ENCODE peak calls at places on chromosomes 6 and 20, in six cellular contexts. One of them, this sample, is unnamed. For H3K4me1, the result is how much of the 10 kb centered on the place peaks cover.

GRCh38 chr6:37559501-37559900 is 59.8 kb upstream of the CCDC167 start:
- DNase-seq in K562: no peak
- DNase-seq in HepG2: no peak
- DNase-seq in GM23248: no peak
- DNase-seq in GM23338: no peak
- DNase-seq in neural progenitor cell: no peak
- DNase-seq in this sample: no peak

GRCh38 chr20:50792708-50793574 is 1.9 kb upstream of the BCAS4 start:
- DNase-seq in K562: no peak
- DNase-seq in HepG2: no peak
- DNase-seq in GM23248: no peak
- DNase-seq in GM23338: no peak
- DNase-seq in neural progenitor cell: no peak
- DNase-seq in this sample: no peak

GRCh38 chr6:146912730-146913680 is 291.2 kb upstream of the STXBP5 start:
- DNase-seq in K562: no peak
- DNase-seq in HepG2: no peak
- DNase-seq in GM23248: peak
- DNase-seq in GM23338: no peak
- DNase-seq in neural progenitor cell: no peak
- DNase-seq in this sample: no peak

GRCh38 chr6:117558818-117559217 is 43.5 kb downstream of the GOPC start:
- DNase-seq in K562: no peak
- DNase-seq in HepG2: no peak
- DNase-seq in GM23248: no peak
- DNase-seq in GM23338: no peak
- DNase-seq in neural progenitor cell: no peak
- DNase-seq in this sample: no peak

GRCh38 chr20:3011752-3012151 is 31.7 kb upstream of the GNRH2 start:
- DNase-seq in K562: no peak
- DNase-seq in HepG2: no peak
- DNase-seq in GM23248: no peak
- DNase-seq in GM23338: no peak
- DNase-seq in neural progenitor cell: no peak
- DNase-seq in this sample: no peak

GRCh38 chr20:46210672-46211330 is 92.7 kb downstream of the CD40 start:
- DNase-seq in K562: no peak
- DNase-seq in HepG2: no peak
- DNase-seq in GM23248: no peak
- DNase-seq in GM23338: no peak
- DNase-seq in neural progenitor cell: peak
- DNase-seq in this sample: no peak

GRCh38 chr6:55918639-55919038 is 43.2 kb upstream of the BMP5 start:
- DNase-seq in K562: no peak
- DNase-seq in HepG2: no peak
- DNase-seq in GM23248: peak
- DNase-seq in GM23338: no peak
- DNase-seq in neural progenitor cell: no peak
- DNase-seq in this sample: no peak

GRCh38 chr6:159267165-159267564 is 98.0 kb downstream of the FNDC1 start:
- DNase-seq in K562: peak
- DNase-seq in HepG2: no peak
- DNase-seq in GM23248: peak
- DNase-seq in GM23338: peak
- DNase-seq in neural progenitor cell: peak
- DNase-seq in this sample: peak

GRCh38 chr20:19072988-19073387 is 139.5 kb upstream of the SLC24A3 start:
- DNase-seq in K562: no peak
- DNase-seq in HepG2: no peak
- DNase-seq in GM23248: no peak
- DNase-seq in GM23338: no peak
- DNase-seq in neural progenitor cell: no peak
- DNase-seq in this sample: no peak

GRCh38 chr6:163338671-163339405 is 75.7 kb upstream of the QKI start:
- DNase-seq in K562: no peak
- DNase-seq in HepG2: no peak
- DNase-seq in GM23248: peak
- DNase-seq in GM23338: peak
- DNase-seq in neural progenitor cell: peak
- DNase-seq in this sample: no peak

GRCh38 chr20:24783631-24784492 is 165.2 kb upstream of the CST7 start:
- DNase-seq in K562: no peak
- DNase-seq in HepG2: peak
- DNase-seq in GM23248: no peak
- DNase-seq in GM23338: peak
- DNase-seq in neural progenitor cell: peak
- DNase-seq in this sample: peak

GRCh38 chr20:38927902-38928578 is 1.8 kb downstream of the FAM83D start:
- DNase-seq in K562: no peak
- DNase-seq in HepG2: no peak
- DNase-seq in GM23248: no peak
- DNase-seq in GM23338: no peak
- DNase-seq in neural progenitor cell: no peak
- DNase-seq in this sample: peak

GRCh38 chr20:46939031-46939430 is 44.4 kb downstream of the EYA2 start:
- DNase-seq in K562: peak
- DNase-seq in HepG2: peak
- DNase-seq in GM23248: peak
- DNase-seq in GM23338: peak
- DNase-seq in neural progenitor cell: peak
- DNase-seq in this sample: peak

GRCh38 chr6:83183082-83183828 is 9.8 kb downstream of the PGM3 start:
- DNase-seq in K562: no peak
- DNase-seq in HepG2: no peak
- DNase-seq in GM23248: peak
- DNase-seq in GM23338: no peak
- DNase-seq in neural progenitor cell: no peak
- DNase-seq in this sample: no peak

GRCh38 chr20:23255106-23255505 is 95.5 kb upstream of the NXT1 start:
- DNase-seq in K562: no peak
- DNase-seq in HepG2: no peak
- DNase-seq in GM23248: no peak
- DNase-seq in GM23338: no peak
- DNase-seq in neural progenitor cell: no peak
- DNase-seq in this sample: no peak

GRCh38 chr20:60000271-60001026 is 42.2 kb downstream of the CDH26 start:
- DNase-seq in K562: no peak
- DNase-seq in HepG2: no peak
- DNase-seq in GM23248: no peak
- DNase-seq in GM23338: peak
- DNase-seq in neural progenitor cell: no peak
- DNase-seq in this sample: no peak

GRCh38 chr6:149142924-149143429 is 174.5 kb upstream of the TAB2 start:
- DNase-seq in K562: no peak
- DNase-seq in HepG2: no peak
- DNase-seq in GM23248: no peak
- DNase-seq in GM23338: no peak
- DNase-seq in neural progenitor cell: no peak
- DNase-seq in this sample: no peak

GRCh38 chr6:298233-299049 is 6.2 kb downstream of the DUSP22 start:
- DNase-seq in K562: no peak
- DNase-seq in HepG2: no peak
- DNase-seq in GM23248: no peak
- DNase-seq in GM23338: no peak
- DNase-seq in neural progenitor cell: no peak
- DNase-seq in this sample: no peak

GRCh38 chr6:97305676-97306075 is 22.7 kb upstream of the MMS22L start:
- DNase-seq in K562: no peak
- DNase-seq in HepG2: no peak
- DNase-seq in GM23248: no peak
- DNase-seq in GM23338: peak
- DNase-seq in neural progenitor cell: peak
- DNase-seq in this sample: no peak

GRCh38 chr6:100176321-100176950 is 182.4 kb upstream of the MCHR2 start:
- DNase-seq in K562: peak
- DNase-seq in HepG2: peak
- DNase-seq in GM23248: peak
- DNase-seq in GM23338: peak
- DNase-seq in neural progenitor cell: peak
- DNase-seq in this sample: peak

GRCh38 chr6:169640347-169640972 is 61.4 kb downstream of the WDR27 start:
- DNase-seq in K562: no peak
- DNase-seq in HepG2: no peak
- DNase-seq in GM23248: peak
- DNase-seq in GM23338: no peak
- DNase-seq in neural progenitor cell: no peak
- DNase-seq in this sample: no peak

GRCh38 chr6:136677822-136678221 is 114.5 kb downstream of the MAP3K5 start:
- DNase-seq in K562: no peak
- DNase-seq in HepG2: no peak
- DNase-seq in GM23248: no peak
- DNase-seq in GM23338: no peak
- DNase-seq in neural progenitor cell: no peak
- DNase-seq in this sample: no peak

GRCh38 chr6:72861935-72862432 is 240.1 kb downstream of the KCNQ5 start:
- DNase-seq in K562: no peak
- DNase-seq in HepG2: no peak
- DNase-seq in GM23248: peak
- DNase-seq in GM23338: no peak
- DNase-seq in neural progenitor cell: no peak
- DNase-seq in this sample: no peak

GRCh38 chr20:13525225-13525940 is 113.3 kb downstream of the TASP1 start:
- DNase-seq in K562: no peak
- DNase-seq in HepG2: peak
- DNase-seq in GM23248: peak
- DNase-seq in GM23338: no peak
- DNase-seq in neural progenitor cell: peak
- DNase-seq in this sample: no peak

GRCh38 chr20:50711113-50711825 is 19.9 kb upstream of the RIPOR3 start:
- DNase-seq in K562: peak
- DNase-seq in HepG2: no peak
- DNase-seq in GM23248: no peak
- DNase-seq in GM23338: no peak
- DNase-seq in neural progenitor cell: no peak
- DNase-seq in this sample: no peak

GRCh38 chr6:157228421-157229218 is 94.7 kb downstream of the TMEM242 start:
- DNase-seq in K562: peak
- DNase-seq in HepG2: no peak
- DNase-seq in GM23248: no peak
- DNase-seq in GM23338: peak
- DNase-seq in neural progenitor cell: peak
- DNase-seq in this sample: no peak

GRCh38 chr6:41325446-41326066 is 9.9 kb upstream of the NCR2 start:
- DNase-seq in K562: no peak
- DNase-seq in HepG2: no peak
- DNase-seq in GM23248: no peak
- DNase-seq in GM23338: no peak
- DNase-seq in neural progenitor cell: no peak
- DNase-seq in this sample: no peak

DNA sequence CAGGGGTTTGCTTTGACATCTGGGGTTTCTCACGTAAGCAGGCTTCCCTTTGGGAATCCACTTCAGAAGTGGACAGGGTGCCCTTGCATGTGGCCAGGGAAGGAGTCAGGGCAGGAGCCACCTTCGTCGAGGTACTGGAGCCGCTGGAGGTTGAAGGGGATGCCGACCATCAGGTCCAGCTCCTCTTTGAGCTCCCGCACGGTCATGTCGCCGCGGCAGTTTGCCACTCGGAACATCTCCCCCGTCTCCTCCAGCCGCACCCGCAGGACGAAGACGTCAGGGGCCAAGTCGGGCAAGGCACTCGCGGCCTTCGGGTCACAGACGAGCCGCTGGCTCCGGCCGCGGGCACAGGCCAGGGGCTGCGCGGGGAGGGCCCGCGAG is 360 bp downstream of the ANKRD60 start:
- DNase-seq in K562: no peak
- DNase-seq in HepG2: no peak
- DNase-seq in GM23248: peak
- DNase-seq in GM23338: peak
- DNase-seq in neural progenitor cell: peak
- DNase-seq in this sample: no peak
- TF ChIP-seq EZH2 in K562: no peak
- TF ChIP-seq EZH2 in HepG2: no peak
- TF ChIP-seq EZH2 in GM23248: no peak
- TF ChIP-seq EZH2 in GM23338: no peak
- TF ChIP-seq EZH2 in neural progenitor cell: no peak
- TF ChIP-seq EZH2 in this sample: no peak

GRCh38 chr20:44580581-44581268 is 1.7 kb upstream of the PKIG start:
- DNase-seq in K562: no peak
- DNase-seq in HepG2: no peak
- DNase-seq in GM23248: no peak
- DNase-seq in GM23338: no peak
- DNase-seq in neural progenitor cell: no peak
- DNase-seq in this sample: no peak
- H3K4me1 ChIP-seq in K562: under half
- H3K4me1 ChIP-seq in HepG2: under half
- H3K4me1 ChIP-seq in GM23248: under half
- H3K4me1 ChIP-seq in GM23338: under half
- H3K4me1 ChIP-seq in neural progenitor cell: under half
- H3K4me1 ChIP-seq in this sample: under half

DNA sequence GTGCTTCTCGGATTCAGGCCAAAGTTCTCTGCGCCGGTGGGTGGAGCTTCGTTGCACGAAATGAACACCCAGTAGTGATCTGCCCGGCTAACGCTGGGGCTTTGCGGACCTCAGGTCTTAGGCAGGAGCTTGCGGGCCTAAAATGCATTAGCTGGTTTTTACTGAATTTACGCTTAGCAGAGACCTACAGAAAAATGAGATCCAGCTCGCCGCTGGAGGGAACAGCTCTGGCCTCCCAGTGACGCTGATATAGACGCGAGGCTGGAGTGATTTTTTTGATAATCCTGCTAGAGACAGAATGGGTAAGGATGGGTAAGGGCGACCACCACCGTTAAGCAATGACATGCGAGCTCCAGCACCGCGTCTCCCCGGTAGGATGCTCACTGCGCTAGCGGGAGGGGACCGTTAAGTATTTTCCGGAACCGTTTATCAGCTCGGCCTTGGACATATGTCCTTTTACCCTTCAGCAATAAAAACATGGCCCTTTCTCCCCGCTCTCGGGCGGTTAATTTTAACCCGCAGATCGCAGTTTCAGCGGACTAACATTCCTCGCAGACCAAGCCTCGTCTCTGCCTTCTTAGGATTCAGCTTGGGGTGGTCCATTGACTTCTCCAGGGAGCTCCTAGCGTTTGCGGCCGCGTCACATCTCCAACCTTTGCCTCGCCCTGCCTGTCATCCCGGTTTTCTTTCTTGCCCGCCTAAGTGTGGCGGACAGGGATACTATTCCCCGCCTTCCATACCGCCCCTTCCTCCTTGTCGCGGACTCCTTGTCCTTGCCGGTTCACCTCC is 109.3 kb downstream of the GPX5 start:
- DNase-seq in K562: no peak
- DNase-seq in HepG2: peak
- DNase-seq in GM23248: peak
- DNase-seq in GM23338: peak
- DNase-seq in neural progenitor cell: peak
- DNase-seq in this sample: no peak
- TF ChIP-seq EZH2 in K562: no peak
- TF ChIP-seq EZH2 in HepG2: no peak
- TF ChIP-seq EZH2 in GM23248: no peak
- TF ChIP-seq EZH2 in GM23338: no peak
- TF ChIP-seq EZH2 in neural progenitor cell: peak
- TF ChIP-seq EZH2 in this sample: no peak

GRCh38 chr20:9597547-9597946 is 83.2 kb downstream of the LAMP5 start:
- DNase-seq in K562: no peak
- DNase-seq in HepG2: no peak
- DNase-seq in GM23248: no peak
- DNase-seq in GM23338: no peak
- DNase-seq in neural progenitor cell: no peak
- DNase-seq in this sample: no peak

GRCh38 chr20:9600562-9600961 is 86.2 kb downstream of the LAMP5 start:
- DNase-seq in K562: no peak
- DNase-seq in HepG2: no peak
- DNase-seq in GM23248: no peak
- DNase-seq in GM23338: no peak
- DNase-seq in neural progenitor cell: peak
- DNase-seq in this sample: no peak

GRCh38 chr20:9602834-9603173 is 88.4 kb downstream of the LAMP5 start:
- DNase-seq in K562: no peak
- DNase-seq in HepG2: no peak
- DNase-seq in GM23248: no peak
- DNase-seq in GM23338: no peak
- DNase-seq in neural progenitor cell: no peak
- DNase-seq in this sample: no peak
- H3K4me1 ChIP-seq in K562: under half
- H3K4me1 ChIP-seq in HepG2: under half
- H3K4me1 ChIP-seq in GM23248: under half
- H3K4me1 ChIP-seq in GM23338: under half
- H3K4me1 ChIP-seq in neural progenitor cell: under half
- H3K4me1 ChIP-seq in this sample: under half